ENCODE peak calls at places on chromosomes 2 and 18, in five cellular contexts. W is uterus; M is effector memory CD8-positive, alpha-beta T cell; Z is T-helper 2 cell; J is B cell. B is an unnamed sample.

GRCh38 chr18:80244956-80245730 is 2.2 kb downstream of the PARD6G start:
- DNase-seq in Z (no peak), J (no peak), M (no peak), W (no peak), B (no peak)

GRCh38 chr2:129499747-129500146 is 479.7 kb upstream of the RAB6C start:
- DNase-seq in J (no peak), Z (no peak), W (no peak), M (no peak), B (no peak)

GRCh38 chr2:221492606-221493005 is 79.5 kb downstream of the EPHA4 start:
- DNase-seq in M (no peak), J (no peak), W (no peak), Z (no peak), B (no peak)

GRCh38 chr18:49300538-49300937 is 159.9 kb downstream of the DYM start:
- DNase-seq in W (no peak), M (no peak), J (no peak), Z (no peak), B (no peak)

GRCh38 chr18:10023853-10024638 is 110.2 kb downstream of the VAPA start:
- DNase-seq in W (no peak), Z (no peak), J (no peak), M (no peak), B (no peak)

GRCh38 chr2:219875036-219875435 is 247.6 kb downstream of the SLC4A3 start:
- DNase-seq in J (no peak), W (no peak), Z (no peak), M (no peak), B (no peak)

GRCh38 chr2:162022290-162022945 is 51.6 kb downstream of the DPP4 start:
- DNase-seq in M (no peak), J (no peak), W (no peak), Z (no peak), B (no peak)

GRCh38 chr2:165122521-165122920 is 81.3 kb downstream of the SCN3A start:
- DNase-seq in W (no peak), J (no peak), M (no peak), Z (no peak), B (no peak)

GRCh38 chr18:73264562-73264921 is 396.8 kb upstream of the NETO1 start:
- DNase-seq in Z (no peak), W (no peak), M (no peak), J (no peak), B (no peak)

B was measured in GDM1.